ENCODE peak calls at places on chromosome 9, in five cellular contexts. Q, P, G, I and Z are unnamed samples.
A peak's percentile ranks its signal among the peaks of the same experiment; 100 is the strongest.

GRCh38 chr9:92432350-92432749 is 8.1 kb upstream of the OMD start:
- DNase-seq in Q (no peak), P (no peak), G (no peak), I (peak; percentile 24), Z (no peak)

GRCh38 chr9:112149171-112149570 is 25.9 kb downstream of the SUSD1 start:
- DNase-seq in Q (no peak), P (no peak), G (no peak), I (no peak), Z (no peak)

GRCh38 chr9:123417289-123418051 is 61.5 kb downstream of the CRB2 start:
- DNase-seq in Q (no peak), P (no peak), G (no peak), I (no peak), Z (no peak)

GRCh38 chr9:106717686-106718085 is 145.3 kb upstream of the ZNF462 start:
- DNase-seq in Q (no peak), P (no peak), G (peak; percentile 1), I (peak; percentile 64), Z (no peak)

GRCh38 chr9:72203205-72203803 is 54.1 kb downstream of the GDA start:
- DNase-seq in Q (no peak), P (no peak), G (no peak), I (peak; percentile 7), Z (peak; percentile 47)

GRCh38 chr9:8733096-8733954 is 933.7 kb upstream of the DMAC1 start:
- DNase-seq in Q (no peak), P (no peak), G (no peak), I (no peak), Z (no peak)

GRCh38 chr9:112104901-112105300 is 70.2 kb downstream of the SUSD1 start:
- DNase-seq in Q (no peak), P (no peak), G (no peak), I (no peak), Z (no peak)

GRCh38 chr9:89352874-89353649 is 34.8 kb downstream of the SECISBP2 start:
- DNase-seq in Q (no peak), P (no peak), G (no peak), I (no peak), Z (no peak)

GRCh38 chr9:69919461-69920061 is 98.9 kb downstream of the CFAP95 start:
- DNase-seq in Q (no peak), P (no peak), G (peak; percentile 22), I (no peak), Z (peak; percentile 42)

GRCh38 chr9:21883642-21884041 is 81.2 kb downstream of the MTAP start:
- DNase-seq in Q (no peak), P (no peak), G (no peak), I (no peak), Z (no peak)

GRCh38 chr9:113578877-113579269 is 115.3 kb downstream of the RGS3 start:
- DNase-seq in Q (peak; percentile 80), P (no peak), G (peak; percentile 73), I (peak; percentile 94), Z (peak; percentile 97)

GRCh38 chr9:133641861-133642595 is 5.9 kb downstream of the DBH start:
- DNase-seq in Q (no peak), P (no peak), G (no peak), I (no peak), Z (no peak)

GRCh38 chr9:110767559-110768063 is 99.0 kb downstream of the MUSK start:
- DNase-seq in Q (no peak), P (no peak), G (no peak), I (peak; percentile 44), Z (no peak)

GRCh38 chr9:112115955-112116354 is 59.1 kb downstream of the SUSD1 start:
- DNase-seq in Q (no peak), P (no peak), G (no peak), I (no peak), Z (no peak)

GRCh38 chr9:81584099-81584498 is 105.2 kb downstream of the TLE1 start:
- DNase-seq in Q (no peak), P (no peak), G (no peak), I (no peak), Z (no peak)

GRCh38 chr9:135926402-135927194 is 19.3 kb upstream of the CAMSAP1 start:
- DNase-seq in Q (peak; percentile 75), P (no peak), G (peak; percentile 18), I (peak; percentile 57), Z (no peak)

GRCh38 chr9:85569988-85570387 is 171.8 kb downstream of the AGTPBP1 start:
- DNase-seq in Q (no peak), P (no peak), G (no peak), I (peak; percentile 5), Z (peak; percentile 27)

GRCh38 chr9:133470427-133470924 is 8.4 kb downstream of the SLC2A6 start:
- DNase-seq in Q (peak; percentile 72), P (no peak), G (no peak), I (no peak), Z (no peak)

DNA sequence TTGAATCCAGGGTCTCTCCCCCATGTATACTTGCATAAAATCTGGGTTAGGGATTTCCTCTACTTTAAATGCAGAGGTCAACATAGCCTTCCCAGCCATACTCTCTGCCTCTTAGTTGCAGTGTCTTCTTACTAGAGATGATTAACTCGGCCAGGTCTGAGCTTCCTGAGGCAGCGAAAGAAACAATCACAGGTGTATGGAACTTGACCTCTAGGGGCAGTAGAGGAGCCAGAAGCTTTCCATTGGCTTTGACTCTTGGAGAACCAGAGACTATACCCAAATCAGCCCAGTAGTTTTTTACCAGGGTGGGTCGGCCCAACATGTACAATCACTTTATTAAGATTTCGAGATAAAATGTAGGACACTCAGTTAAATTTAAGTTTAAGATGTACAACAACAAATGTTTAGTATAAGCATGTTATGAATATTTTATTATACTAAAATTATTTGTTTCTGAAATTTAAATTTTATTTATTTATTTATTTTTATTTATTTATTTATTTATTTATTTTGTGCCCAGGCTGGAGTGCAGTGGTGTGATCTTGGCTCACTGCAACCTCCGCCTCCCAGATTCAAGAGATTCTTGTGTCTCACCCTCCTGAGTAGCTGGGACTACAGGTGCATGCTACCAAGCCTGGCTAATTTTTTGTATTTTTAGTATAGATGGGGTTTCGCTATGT is 48.0 kb upstream of the DMRT3 start:
- DNase-seq in Q (no peak), P (no peak), G (no peak), I (no peak), Z (no peak)
- TF ChIP-seq CTCF in Q (peak; percentile 36), P (peak; percentile 48), G (peak; percentile 34), I (peak; percentile 32), Z (peak; percentile 68)

DNA sequence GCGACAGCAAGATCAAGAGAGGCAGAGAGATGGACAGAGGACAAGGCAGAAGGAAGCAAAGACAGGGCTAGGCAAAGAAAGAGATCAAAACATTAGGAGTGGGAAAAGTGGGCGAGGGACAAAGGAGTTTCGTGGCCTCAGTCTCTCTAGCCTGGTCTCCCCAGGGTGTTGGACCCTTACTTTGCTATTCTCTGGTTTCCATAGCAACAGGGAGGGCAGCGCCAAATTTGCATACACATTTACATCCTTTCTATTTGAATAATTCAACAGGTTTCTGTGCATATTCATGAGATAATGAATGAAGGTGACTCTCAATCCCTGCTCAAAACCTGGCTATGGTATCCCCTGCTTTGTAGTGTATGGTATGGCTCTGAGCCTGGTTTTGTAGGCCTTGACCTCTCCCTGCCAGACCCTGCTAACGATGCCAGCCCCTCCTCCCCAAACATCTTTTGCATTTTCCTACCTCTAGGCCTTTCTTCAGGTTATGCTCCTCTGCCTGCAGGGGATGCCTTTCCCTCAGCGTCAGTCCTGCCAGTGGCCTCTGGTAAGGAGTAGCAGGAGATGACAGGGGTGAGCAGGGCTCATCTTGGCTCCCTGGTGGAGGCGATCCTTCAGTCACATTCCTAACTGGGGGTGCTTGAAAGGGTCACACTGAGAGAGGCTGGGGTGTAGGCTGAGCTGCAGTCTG is 9.9 kb downstream of the RPP25L start:
- DNase-seq in Q (no peak), P (no peak), G (no peak), I (no peak), Z (no peak)
- TF ChIP-seq CTCF in Q (no peak), P (no peak), G (no peak), I (no peak), Z (no peak)

GRCh38 chr9:77975023-77975422 is 56.6 kb downstream of the GNAQ start:
- DNase-seq in Q (no peak), P (no peak), G (no peak), I (no peak), Z (no peak)

GRCh38 chr9:77980622-77981021 is 51.0 kb downstream of the GNAQ start:
- DNase-seq in Q (no peak), P (no peak), G (no peak), I (peak; percentile 36), Z (no peak)

GRCh38 chr9:77974414-77974813 is 57.2 kb downstream of the GNAQ start:
- DNase-seq in Q (no peak), P (no peak), G (no peak), I (no peak), Z (no peak)

GRCh38 chr9:77978086-77978781 is 53.4 kb downstream of the GNAQ start:
- DNase-seq in Q (no peak), P (no peak), G (no peak), I (no peak), Z (no peak)

DNA sequence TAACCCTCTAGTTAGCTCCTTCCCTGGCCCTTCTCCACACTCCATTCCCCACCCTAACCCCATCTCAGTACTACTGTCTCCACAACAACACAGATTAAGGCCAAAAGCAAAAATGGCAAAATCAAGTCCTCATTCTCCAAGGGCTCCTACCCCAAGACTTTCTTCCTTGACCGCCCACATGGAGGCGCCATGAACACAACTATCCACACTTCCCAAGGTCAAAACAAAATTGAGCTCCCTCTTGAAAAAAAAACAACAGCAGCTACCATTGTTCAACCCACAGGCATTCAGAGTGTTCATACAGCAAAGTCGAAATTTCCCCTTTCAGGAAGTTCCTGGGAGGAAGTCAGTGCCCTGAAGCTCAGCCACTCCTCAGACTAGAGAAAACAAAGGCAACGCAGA is 54.4 kb downstream of the GNAQ start:
- DNase-seq in Q (peak; percentile 55), P (peak; percentile 53), G (no peak), I (peak; percentile 59), Z (no peak)
- TF ChIP-seq CTCF in Q (peak; percentile 49), P (peak; percentile 63), G (peak; percentile 31), I (peak; percentile 59), Z (peak; percentile 48)

DNA sequence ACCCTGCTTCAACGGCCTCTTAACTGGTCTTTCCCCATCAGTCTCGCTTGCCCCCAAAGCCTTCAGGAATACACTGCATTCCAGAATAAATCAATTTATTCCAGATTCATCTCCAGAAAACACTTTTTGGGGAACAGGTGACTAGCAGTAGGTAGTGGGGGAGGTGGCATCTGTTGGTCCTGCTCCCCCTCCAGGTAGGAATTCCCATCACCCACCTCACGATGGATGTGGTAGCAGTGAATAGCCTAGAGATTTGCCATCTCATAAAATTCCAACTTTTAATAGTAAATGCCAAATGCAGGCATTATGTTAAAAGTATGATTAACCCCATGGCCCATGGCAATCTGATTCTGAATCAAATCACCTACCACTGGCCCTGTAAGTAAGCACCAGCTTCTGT is 142.7 kb downstream of the MED27 start:
- DNase-seq in Q (no peak), P (no peak), G (no peak), I (no peak), Z (no peak)
- TF ChIP-seq CTCF in Q (no peak), P (no peak), G (no peak), I (no peak), Z (no peak)